ENCODE peak calls at places on chromosome 13, in ten cellular contexts. One of them, this sample, is unnamed.

GRCh38 chr13:73717632-73718031 is 416.6 kb downstream of the KLF12 start:
- DNase-seq in colonic mucosa: no peak
- DNase-seq in fibroblast of lung: peak; percentile 39
- DNase-seq in foreskin fibroblast: no peak
- DNase-seq in A549: no peak
- DNase-seq in body of pancreas: no peak
- DNase-seq in AG10803: no peak
- DNase-seq in nephron progenitor cell: no peak
- DNase-seq in esophagus squamous epithelium: no peak
- DNase-seq in neural progenitor cell: no peak
- DNase-seq in this sample: no peak

GRCh38 chr13:64556391-64556790 is 2673.7 kb downstream of the PCDH9 start:
- DNase-seq in A549: no peak
- DNase-seq in fibroblast of lung: no peak
- DNase-seq in nephron progenitor cell: no peak
- DNase-seq in esophagus squamous epithelium: no peak
- DNase-seq in neural progenitor cell: no peak
- DNase-seq in body of pancreas: no peak
- DNase-seq in AG10803: peak; percentile 77
- DNase-seq in colonic mucosa: no peak
- DNase-seq in foreskin fibroblast: peak; percentile 45
- DNase-seq in this sample: no peak

GRCh38 chr13:77219401-77219800 is 107.5 kb downstream of the MYCBP2 start:
- DNase-seq in neural progenitor cell: no peak
- DNase-seq in colonic mucosa: no peak
- DNase-seq in esophagus squamous epithelium: no peak
- DNase-seq in A549: no peak
- DNase-seq in body of pancreas: no peak
- DNase-seq in foreskin fibroblast: no peak
- DNase-seq in AG10803: no peak
- DNase-seq in nephron progenitor cell: no peak
- DNase-seq in fibroblast of lung: no peak
- DNase-seq in this sample: no peak

GRCh38 chr13:106109391-106109791 is 426.1 kb downstream of the EFNB2 start:
- DNase-seq in nephron progenitor cell: no peak
- DNase-seq in body of pancreas: no peak
- DNase-seq in fibroblast of lung: no peak
- DNase-seq in foreskin fibroblast: peak; percentile 73
- DNase-seq in AG10803: peak; percentile 92
- DNase-seq in neural progenitor cell: no peak
- DNase-seq in colonic mucosa: no peak
- DNase-seq in A549: no peak
- DNase-seq in esophagus squamous epithelium: no peak
- DNase-seq in this sample: no peak

GRCh38 chr13:42279080-42279479 is 7.1 kb downstream of the AKAP11 start:
- DNase-seq in fibroblast of lung: no peak
- DNase-seq in esophagus squamous epithelium: no peak
- DNase-seq in AG10803: no peak
- DNase-seq in A549: no peak
- DNase-seq in colonic mucosa: no peak
- DNase-seq in nephron progenitor cell: no peak
- DNase-seq in neural progenitor cell: no peak
- DNase-seq in foreskin fibroblast: no peak
- DNase-seq in body of pancreas: no peak
- DNase-seq in this sample: no peak

GRCh38 chr13:40562975-40563349 is 103.5 kb downstream of the FOXO1 start:
- DNase-seq in foreskin fibroblast: no peak
- DNase-seq in body of pancreas: no peak
- DNase-seq in AG10803: no peak
- DNase-seq in neural progenitor cell: no peak
- DNase-seq in fibroblast of lung: no peak
- DNase-seq in nephron progenitor cell: no peak
- DNase-seq in esophagus squamous epithelium: no peak
- DNase-seq in colonic mucosa: no peak
- DNase-seq in A549: no peak
- DNase-seq in this sample: peak; percentile 12

GRCh38 chr13:88744289-88744688 is 1073.1 kb downstream of the SLITRK5 start:
- DNase-seq in esophagus squamous epithelium: no peak
- DNase-seq in nephron progenitor cell: no peak
- DNase-seq in A549: no peak
- DNase-seq in foreskin fibroblast: no peak
- DNase-seq in AG10803: no peak
- DNase-seq in colonic mucosa: no peak
- DNase-seq in body of pancreas: no peak
- DNase-seq in neural progenitor cell: no peak
- DNase-seq in fibroblast of lung: no peak
- DNase-seq in this sample: no peak

GRCh38 chr13:31545616-31546015 is 193.7 kb upstream of the RXFP2 start:
- DNase-seq in colonic mucosa: no peak
- DNase-seq in body of pancreas: no peak
- DNase-seq in AG10803: peak; percentile 70
- DNase-seq in esophagus squamous epithelium: no peak
- DNase-seq in fibroblast of lung: no peak
- DNase-seq in A549: no peak
- DNase-seq in nephron progenitor cell: no peak
- DNase-seq in neural progenitor cell: no peak
- DNase-seq in foreskin fibroblast: peak; percentile 69
- DNase-seq in this sample: no peak

GRCh38 chr13:41244555-41244954 is 18.8 kb downstream of the MTRF1 start:
- DNase-seq in neural progenitor cell: no peak
- DNase-seq in fibroblast of lung: peak; percentile 19
- DNase-seq in foreskin fibroblast: peak; percentile 54
- DNase-seq in AG10803: no peak
- DNase-seq in esophagus squamous epithelium: no peak
- DNase-seq in A549: no peak
- DNase-seq in body of pancreas: no peak
- DNase-seq in colonic mucosa: no peak
- DNase-seq in nephron progenitor cell: no peak
- DNase-seq in this sample: no peak

GRCh38 chr13:112803422-112803821 is 113.6 kb downstream of the ATP11A start:
- DNase-seq in A549: no peak
- DNase-seq in esophagus squamous epithelium: no peak
- DNase-seq in body of pancreas: no peak
- DNase-seq in colonic mucosa: no peak
- DNase-seq in nephron progenitor cell: no peak
- DNase-seq in fibroblast of lung: no peak
- DNase-seq in AG10803: no peak
- DNase-seq in neural progenitor cell: no peak
- DNase-seq in foreskin fibroblast: no peak
- DNase-seq in this sample: no peak

GRCh38 chr13:106755542-106755941 is 187.6 kb upstream of the ARGLU1 start:
- DNase-seq in A549: no peak
- DNase-seq in esophagus squamous epithelium: no peak
- DNase-seq in foreskin fibroblast: no peak
- DNase-seq in nephron progenitor cell: no peak
- DNase-seq in body of pancreas: no peak
- DNase-seq in AG10803: no peak
- DNase-seq in neural progenitor cell: no peak
- DNase-seq in colonic mucosa: no peak
- DNase-seq in fibroblast of lung: no peak
- DNase-seq in this sample: no peak

GRCh38 chr13:113827021-113827420 is 36.9 kb downstream of the GAS6 start:
- DNase-seq in neural progenitor cell: no peak
- DNase-seq in esophagus squamous epithelium: no peak
- DNase-seq in AG10803: no peak
- DNase-seq in nephron progenitor cell: no peak
- DNase-seq in body of pancreas: no peak
- DNase-seq in fibroblast of lung: no peak
- DNase-seq in foreskin fibroblast: no peak
- DNase-seq in colonic mucosa: no peak
- DNase-seq in A549: no peak
- DNase-seq in this sample: no peak

GRCh38 chr13:106596287-106596937 is 28.5 kb upstream of the ARGLU1 start:
- DNase-seq in neural progenitor cell: no peak
- DNase-seq in body of pancreas: no peak
- DNase-seq in foreskin fibroblast: no peak
- DNase-seq in fibroblast of lung: no peak
- DNase-seq in AG10803: no peak
- DNase-seq in esophagus squamous epithelium: no peak
- DNase-seq in A549: no peak
- DNase-seq in nephron progenitor cell: no peak
- DNase-seq in colonic mucosa: no peak
- DNase-seq in this sample: no peak

GRCh38 chr13:35675651-35676050 is 199.2 kb upstream of the MAB21L1 start:
- DNase-seq in AG10803: no peak
- DNase-seq in foreskin fibroblast: no peak
- DNase-seq in neural progenitor cell: no peak
- DNase-seq in fibroblast of lung: no peak
- DNase-seq in A549: no peak
- DNase-seq in colonic mucosa: no peak
- DNase-seq in nephron progenitor cell: no peak
- DNase-seq in esophagus squamous epithelium: no peak
- DNase-seq in body of pancreas: no peak
- DNase-seq in this sample: no peak

DNA sequence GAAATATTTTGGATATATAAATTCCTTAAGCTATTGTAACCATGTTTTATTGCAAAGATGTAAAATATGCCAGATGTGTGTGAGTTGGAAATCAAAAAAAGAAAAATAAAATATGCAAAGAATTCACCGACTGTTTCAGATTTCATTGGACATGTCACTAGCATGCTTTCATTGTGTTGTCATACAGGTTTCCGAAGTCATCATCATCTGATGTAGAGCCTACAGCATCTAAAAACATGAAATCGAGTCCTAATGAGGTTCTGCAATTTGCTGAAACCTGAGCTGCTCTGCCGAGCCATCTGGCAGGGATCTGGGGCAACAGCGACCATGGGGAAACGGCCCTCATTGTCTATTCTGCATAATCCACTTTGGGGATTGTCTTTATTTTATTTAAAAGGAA is 196.1 kb upstream of the MAB21L1 start:
- DNase-seq in foreskin fibroblast: peak; percentile 69
- DNase-seq in AG10803: peak; percentile 92
- DNase-seq in nephron progenitor cell: no peak
- DNase-seq in neural progenitor cell: no peak
- DNase-seq in esophagus squamous epithelium: no peak
- DNase-seq in fibroblast of lung: no peak
- DNase-seq in body of pancreas: no peak
- DNase-seq in colonic mucosa: no peak
- DNase-seq in A549: no peak
- DNase-seq in this sample: no peak
- TF ChIP-seq CTCF in foreskin fibroblast: no peak
- TF ChIP-seq CTCF in AG10803: no peak
- TF ChIP-seq CTCF in nephron progenitor cell: no peak
- TF ChIP-seq CTCF in neural progenitor cell: no peak
- TF ChIP-seq CTCF in esophagus squamous epithelium: no peak
- TF ChIP-seq CTCF in fibroblast of lung: no peak
- TF ChIP-seq CTCF in body of pancreas: no peak
- TF ChIP-seq CTCF in colonic mucosa: no peak
- TF ChIP-seq CTCF in A549: no peak
- TF ChIP-seq CTCF in this sample: no peak

GRCh38 chr13:26377038-26377437 is 123.1 kb downstream of the CDK8 start:
- DNase-seq in body of pancreas: no peak
- DNase-seq in A549: peak; percentile 20
- DNase-seq in colonic mucosa: no peak
- DNase-seq in fibroblast of lung: no peak
- DNase-seq in nephron progenitor cell: peak; percentile 20
- DNase-seq in neural progenitor cell: peak; percentile 69
- DNase-seq in AG10803: peak; percentile 34
- DNase-seq in foreskin fibroblast: peak; percentile 6
- DNase-seq in esophagus squamous epithelium: no peak
- DNase-seq in this sample: peak; percentile 2
- TF ChIP-seq CTCF in body of pancreas: peak; percentile 7
- TF ChIP-seq CTCF in A549: no peak
- TF ChIP-seq CTCF in colonic mucosa: no peak
- TF ChIP-seq CTCF in fibroblast of lung: peak; percentile 34
- TF ChIP-seq CTCF in nephron progenitor cell: peak; percentile 41
- TF ChIP-seq CTCF in neural progenitor cell: peak; percentile 68
- TF ChIP-seq CTCF in AG10803: peak; percentile 56
- TF ChIP-seq CTCF in foreskin fibroblast: peak; percentile 39
- TF ChIP-seq CTCF in esophagus squamous epithelium: peak; percentile 35
- TF ChIP-seq CTCF in this sample: peak; percentile 26

GRCh38 chr13:27446986-27447583 is 3.3 kb downstream of the MTIF3 start:
- DNase-seq in foreskin fibroblast: no peak
- DNase-seq in AG10803: no peak
- DNase-seq in nephron progenitor cell: no peak
- DNase-seq in A549: no peak
- DNase-seq in esophagus squamous epithelium: no peak
- DNase-seq in fibroblast of lung: no peak
- DNase-seq in colonic mucosa: no peak
- DNase-seq in body of pancreas: no peak
- DNase-seq in neural progenitor cell: no peak
- DNase-seq in this sample: no peak

GRCh38 chr13:27449081-27449603 is 1.2 kb downstream of the MTIF3 start:
- DNase-seq in body of pancreas: peak; percentile 26
- DNase-seq in A549: no peak
- DNase-seq in neural progenitor cell: no peak
- DNase-seq in AG10803: no peak
- DNase-seq in fibroblast of lung: no peak
- DNase-seq in esophagus squamous epithelium: no peak
- DNase-seq in foreskin fibroblast: no peak
- DNase-seq in colonic mucosa: no peak
- DNase-seq in nephron progenitor cell: no peak
- DNase-seq in this sample: no peak

GRCh38 chr13:27448308-27448707 is 2.1 kb downstream of the MTIF3 start:
- DNase-seq in foreskin fibroblast: no peak
- DNase-seq in nephron progenitor cell: no peak
- DNase-seq in fibroblast of lung: no peak
- DNase-seq in neural progenitor cell: no peak
- DNase-seq in esophagus squamous epithelium: no peak
- DNase-seq in A549: no peak
- DNase-seq in AG10803: no peak
- DNase-seq in colonic mucosa: no peak
- DNase-seq in body of pancreas: no peak
- DNase-seq in this sample: no peak

GRCh38 chr13:27450921-27451461 is 627 bp upstream of the MTIF3 start:
- DNase-seq in foreskin fibroblast: peak; percentile 65
- DNase-seq in AG10803: peak; percentile 52
- DNase-seq in fibroblast of lung: peak; percentile 51
- DNase-seq in nephron progenitor cell: peak; percentile 54
- DNase-seq in body of pancreas: peak; percentile 54
- DNase-seq in colonic mucosa: peak; percentile 57
- DNase-seq in esophagus squamous epithelium: no peak
- DNase-seq in neural progenitor cell: peak; percentile 58
- DNase-seq in A549: peak; percentile 25
- DNase-seq in this sample: peak; percentile 22

GRCh38 chr13:27449936-27450828 is at the start of gene MTIF3:
- DNase-seq in neural progenitor cell: peak; percentile 98
- DNase-seq in nephron progenitor cell: peak; percentile 93
- DNase-seq in colonic mucosa: peak; percentile 97
- DNase-seq in AG10803: peak; percentile 82
- DNase-seq in A549: peak; percentile 94
- DNase-seq in fibroblast of lung: peak; percentile 90
- DNase-seq in foreskin fibroblast: peak; percentile 95
- DNase-seq in body of pancreas: peak; percentile 97
- DNase-seq in esophagus squamous epithelium: peak; percentile 79
- DNase-seq in this sample: peak; percentile 92
- TF ChIP-seq CTCF in neural progenitor cell: peak; percentile 2
- TF ChIP-seq CTCF in nephron progenitor cell: no peak
- TF ChIP-seq CTCF in colonic mucosa: no peak
- TF ChIP-seq CTCF in AG10803: no peak
- TF ChIP-seq CTCF in A549: no peak
- TF ChIP-seq CTCF in fibroblast of lung: peak; percentile 3
- TF ChIP-seq CTCF in foreskin fibroblast: no peak
- TF ChIP-seq CTCF in body of pancreas: peak; percentile 22
- TF ChIP-seq CTCF in esophagus squamous epithelium: no peak
- TF ChIP-seq CTCF in this sample: no peak

DNA sequence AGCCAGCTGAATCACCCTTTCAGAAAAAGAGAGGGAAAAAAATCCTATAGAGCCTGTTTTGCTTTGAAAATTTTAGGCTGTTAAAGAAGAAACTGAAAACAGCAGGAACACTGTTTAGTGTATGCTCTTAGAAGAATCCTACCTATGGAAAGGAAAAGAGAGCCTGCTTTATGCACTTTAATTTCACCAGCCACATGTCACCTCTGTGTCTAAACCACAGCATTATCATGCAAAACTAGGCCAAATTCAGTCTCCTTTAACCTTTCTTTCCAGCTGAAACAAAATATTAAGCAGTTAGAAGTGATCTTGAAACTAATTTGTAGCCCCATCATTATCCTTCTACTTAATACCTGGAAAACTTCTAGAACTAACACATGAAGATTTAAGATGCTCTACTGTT is 97.2 kb upstream of the MAB21L1 start:
- DNase-seq in fibroblast of lung: no peak
- DNase-seq in nephron progenitor cell: no peak
- DNase-seq in neural progenitor cell: no peak
- DNase-seq in AG10803: no peak
- DNase-seq in body of pancreas: no peak
- DNase-seq in colonic mucosa: no peak
- DNase-seq in foreskin fibroblast: no peak
- DNase-seq in A549: no peak
- DNase-seq in esophagus squamous epithelium: no peak
- DNase-seq in this sample: no peak
- TF ChIP-seq CTCF in fibroblast of lung: no peak
- TF ChIP-seq CTCF in nephron progenitor cell: no peak
- TF ChIP-seq CTCF in neural progenitor cell: no peak
- TF ChIP-seq CTCF in AG10803: no peak
- TF ChIP-seq CTCF in body of pancreas: no peak
- TF ChIP-seq CTCF in colonic mucosa: no peak
- TF ChIP-seq CTCF in foreskin fibroblast: no peak
- TF ChIP-seq CTCF in A549: no peak
- TF ChIP-seq CTCF in esophagus squamous epithelium: no peak
- TF ChIP-seq CTCF in this sample: no peak